ENCODE peak calls at places on chromosomes 16 and 17, in four cellular contexts. Q is K562; R is GM12878; Z is CD8-positive, alpha-beta T cell. T is an unnamed sample.

GRCh38 chr17:11944587-11944986 is 52.7 kb downstream of the ZNF18 start:
- ATAC-seq in Q (no peak), R (no peak), Z (no peak), T (no peak)

GRCh38 chr17:33647976-33648375 is 354.9 kb upstream of the ASIC2 start:
- ATAC-seq in Q (peak), R (peak), Z (no peak), T (no peak)

GRCh38 chr16:2365397-2365796 is 24.9 kb upstream of the ABCA3 start:
- ATAC-seq in Q (no peak), R (no peak), Z (no peak), T (no peak)

GRCh38 chr16:68715471-68715870 is 21.6 kb upstream of the CDH1 start:
- ATAC-seq in Q (no peak), R (no peak), Z (no peak), T (no peak)

GRCh38 chr17:68326681-68327080 is 35.4 kb downstream of the ARSG start:
- ATAC-seq in Q (no peak), R (no peak), Z (no peak), T (no peak)

GRCh38 chr16:19879241-19879792 is 5.3 kb downstream of the GPRC5B start:
- ATAC-seq in Q (no peak), R (no peak), Z (no peak), T (no peak)

GRCh38 chr16:75555213-75555706 is 792 bp downstream of the TMEM231 start:
- ATAC-seq in Q (peak), R (peak), Z (no peak), T (peak)

GRCh38 chr16:50615891-50616290 is 65.2 kb downstream of the SNX20 start:
- ATAC-seq in Q (no peak), R (no peak), Z (no peak), T (no peak)

GRCh38 chr16:69691980-69692911 is 34.1 kb downstream of the NQO1 start:
- ATAC-seq in Q (no peak), R (no peak), Z (no peak), T (no peak)

GRCh38 chr17:57834146-57834741 is 15.6 kb downstream of the MRPS23 start:
- ATAC-seq in Q (no peak), R (no peak), Z (no peak), T (peak)

GRCh38 chr17:39167492-39167891 is 1.5 kb upstream of the ARL5C start:
- ATAC-seq in Q (no peak), R (peak), Z (no peak), T (no peak)

GRCh38 chr17:80791758-80792284 is 199.8 kb upstream of the CHMP6 start:
- ATAC-seq in Q (peak), R (no peak), Z (peak), T (peak)

GRCh38 chr16:85902366-85903155 is 3.6 kb downstream of the IRF8 start:
- ATAC-seq in Q (no peak), R (peak), Z (peak), T (no peak)

GRCh38 chr17:36547776-36548175 is 3.1 kb downstream of the GGNBP2 start:
- ATAC-seq in Q (no peak), R (no peak), Z (no peak), T (no peak)

GRCh38 chr16:85675528-85675927 is 13.2 kb downstream of the GINS2 start:
- ATAC-seq in Q (peak), R (peak), Z (no peak), T (no peak)

GRCh38 chr16:30027588-30028437 is 3.3 kb downstream of the TLCD3B start:
- ATAC-seq in Q (no peak), R (no peak), Z (no peak), T (no peak)

GRCh38 chr16:1920727-1921155 is 2.5 kb upstream of the HS3ST6 start:
- ATAC-seq in Q (peak), R (peak), Z (peak), T (no peak)

GRCh38 chr16:70018254-70018653 is 67.1 kb downstream of the CLEC18A start:
- ATAC-seq in Q (peak), R (peak), Z (peak), T (no peak)

GRCh38 chr16:23225634-23226033 is 43.1 kb downstream of the SCNN1G start:
- ATAC-seq in Q (no peak), R (no peak), Z (no peak), T (no peak)

GRCh38 chr17:67238976-67239375 is 6.0 kb downstream of the HELZ start:
- ATAC-seq in Q (peak), R (no peak), Z (no peak), T (no peak)

GRCh38 chr16:57185446-57185944 is 344 bp downstream of the PSME3IP1 start:
- ATAC-seq in Q (peak), R (peak), Z (peak), T (peak)

GRCh38 chr16:88430185-88430523 is 22.9 kb upstream of the ZFPM1 start:
- ATAC-seq in Q (no peak), R (peak), Z (peak), T (no peak)

GRCh38 chr17:17344507-17345293 is 41.5 kb downstream of the NT5M start:
- ATAC-seq in Q (no peak), R (no peak), Z (no peak), T (no peak)

GRCh38 chr16:78474762-78475161 is 375.3 kb downstream of the WWOX start:
- ATAC-seq in Q (no peak), R (peak), Z (no peak), T (no peak)

GRCh38 chr16:78480588-78480987 is 381.1 kb downstream of the WWOX start:
- ATAC-seq in Q (no peak), R (no peak), Z (no peak), T (no peak)

GRCh38 chr16:78479723-78480122 is 380.3 kb downstream of the WWOX start:
- ATAC-seq in Q (no peak), R (no peak), Z (no peak), T (no peak)

GRCh38 chr16:78483124-78483992 is 383.9 kb downstream of the WWOX start:
- ATAC-seq in Q (no peak), R (no peak), Z (no peak), T (no peak)

GRCh38 chr16:78478267-78478821 is 378.9 kb downstream of the WWOX start:
- ATAC-seq in Q (peak), R (peak), Z (no peak), T (no peak)
- TF ChIP-seq CTCF in Q (no peak), R (peak), Z (no peak), T (no peak)

GRCh38 chr16:71594000-71594646 is 17.2 kb upstream of the TAT start:
- ATAC-seq in Q (no peak), R (no peak), Z (no peak), T (no peak)

GRCh38 chr16:71590584-71590983 is 13.7 kb upstream of the TAT start:
- ATAC-seq in Q (no peak), R (no peak), Z (no peak), T (no peak)

GRCh38 chr16:71591917-71592316 is 15.0 kb upstream of the TAT start:
- ATAC-seq in Q (no peak), R (no peak), Z (no peak), T (no peak)

DNA sequence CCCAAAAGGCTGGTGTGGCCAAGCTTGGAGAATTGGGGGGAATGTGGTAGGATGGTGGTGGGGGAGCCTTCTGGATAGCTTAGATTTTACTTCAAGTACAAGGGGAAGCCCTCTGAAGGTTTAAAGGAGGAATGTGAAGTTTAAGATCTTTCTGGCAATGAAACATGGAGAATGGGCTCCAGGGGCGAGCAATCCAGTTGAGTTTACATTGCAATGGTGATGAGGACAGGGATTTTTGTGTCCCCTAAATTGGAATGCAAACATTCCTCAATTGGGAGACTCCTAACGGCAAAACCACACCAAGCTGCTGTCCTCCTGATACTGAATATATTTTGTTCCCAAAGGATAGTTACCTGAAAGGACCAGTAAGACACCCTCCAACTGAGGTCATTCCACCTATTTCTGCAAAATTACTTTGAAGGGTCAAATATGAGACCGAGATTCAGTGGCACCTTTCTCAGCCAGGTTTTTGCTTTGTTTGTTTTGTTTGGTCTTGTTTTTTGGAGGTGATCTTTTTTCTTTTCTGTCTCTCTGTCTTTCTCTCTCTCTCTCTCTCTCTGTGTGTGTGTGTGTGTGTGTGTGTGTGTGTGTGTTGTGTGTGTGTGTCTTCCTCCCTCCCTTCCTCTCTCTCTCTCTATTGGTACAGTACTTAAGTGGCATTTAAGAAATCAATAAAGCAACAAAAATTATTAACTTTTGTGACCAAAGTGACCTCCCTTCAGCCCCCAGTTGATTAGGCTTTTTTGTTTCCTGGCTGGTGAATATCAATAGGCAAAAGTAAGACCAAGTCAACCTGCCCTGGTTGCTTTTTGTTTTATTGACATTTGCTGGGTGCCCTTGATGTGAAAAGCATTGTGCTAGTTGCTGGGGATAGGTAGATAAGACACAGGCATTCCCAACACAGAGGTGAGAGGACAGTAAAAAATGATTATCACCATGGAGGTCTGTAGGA is 16.4 kb upstream of the TAT start:
- ATAC-seq in Q (no peak), R (no peak), Z (no peak), T (no peak)
- TF ChIP-seq CTCF in Q (no peak), R (no peak), Z (no peak), T (no peak)

DNA sequence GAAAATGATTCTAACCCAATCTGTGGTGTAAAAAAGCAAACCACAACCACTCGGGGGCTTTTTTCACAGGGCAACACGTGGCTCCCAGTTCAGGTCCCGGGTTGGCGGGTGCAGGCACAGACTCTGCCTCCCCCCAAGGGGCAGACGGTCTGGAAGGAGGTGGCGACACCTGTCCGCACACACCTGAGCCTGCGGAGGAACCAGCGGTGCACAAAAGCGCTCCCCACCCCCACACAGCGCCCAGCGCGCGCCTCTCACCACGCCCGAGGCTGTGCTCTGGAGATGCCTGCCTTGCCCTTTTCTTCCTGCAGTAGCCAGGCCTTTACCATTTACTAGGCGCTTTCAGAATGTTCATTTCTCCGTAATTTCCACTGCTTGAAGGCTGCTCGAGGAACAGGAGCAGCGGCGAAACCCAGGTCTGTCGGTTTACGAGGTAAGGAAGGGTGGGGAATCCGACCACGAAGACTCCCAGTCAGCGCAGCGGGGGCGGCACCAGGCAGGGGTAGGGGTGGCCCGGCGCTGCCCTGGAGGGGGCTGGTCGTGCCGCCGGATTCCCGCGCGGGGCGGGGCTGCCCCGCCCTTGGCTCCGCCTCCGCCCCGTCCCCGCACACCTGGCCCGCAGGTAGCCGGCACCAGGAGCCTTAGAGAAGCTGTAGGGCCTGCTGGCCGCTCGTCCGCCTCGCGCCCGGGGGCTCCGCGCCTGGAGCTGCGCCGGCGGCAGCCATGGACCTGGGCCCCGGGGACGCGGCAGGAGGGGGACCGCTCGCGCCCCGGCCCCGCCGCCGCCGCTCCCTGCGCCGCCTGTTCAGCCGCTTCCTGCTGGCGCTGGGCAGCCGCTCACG is at the start of gene USP43:
- ATAC-seq in Q (peak), R (peak), Z (peak), T (no peak)
- TF ChIP-seq CTCF in Q (no peak), R (no peak), Z (no peak), T (no peak)

GRCh38 chr17:34892864-34893263 is 68.4 kb downstream of the CCT6B start:
- ATAC-seq in Q (peak), R (peak), Z (no peak), T (no peak)
- TF ChIP-seq CTCF in Q (peak), R (peak), Z (no peak), T (no peak)

GRCh38 chr17:75595919-75596310 is 8.3 kb downstream of the MYO15B start:
- ATAC-seq in Q (no peak), R (no peak), Z (no peak), T (no peak)

GRCh38 chr17:75594499-75595283 is 7.1 kb downstream of the MYO15B start:
- ATAC-seq in Q (no peak), R (peak), Z (no peak), T (no peak)

GRCh38 chr17:75592364-75593020 is 4.9 kb downstream of the MYO15B start:
- ATAC-seq in Q (no peak), R (no peak), Z (no peak), T (no peak)

GRCh38 chr17:75596320-75597087 is 8.9 kb downstream of the MYO15B start:
- ATAC-seq in Q (no peak), R (no peak), Z (no peak), T (no peak)

GRCh38 chr17:75595284-75595918 is 7.8 kb downstream of the MYO15B start:
- ATAC-seq in Q (peak), R (no peak), Z (no peak), T (no peak)
- TF ChIP-seq CTCF in Q (no peak), R (no peak), Z (no peak), T (no peak)

GRCh38 chr16:21704266-21704665 is 40.5 kb downstream of the OTOA start:
- ATAC-seq in Q (no peak), R (no peak), Z (no peak), T (no peak)

GRCh38 chr16:21710938-21711337 is 47.2 kb downstream of the OTOA start:
- ATAC-seq in Q (no peak), R (no peak), Z (no peak), T (no peak)

GRCh38 chr16:21704733-21705132 is 41.0 kb downstream of the OTOA start:
- ATAC-seq in Q (peak), R (no peak), Z (no peak), T (no peak)

GRCh38 chr16:21703589-21704174 is 39.9 kb downstream of the OTOA start:
- ATAC-seq in Q (no peak), R (peak), Z (no peak), T (no peak)

DNA sequence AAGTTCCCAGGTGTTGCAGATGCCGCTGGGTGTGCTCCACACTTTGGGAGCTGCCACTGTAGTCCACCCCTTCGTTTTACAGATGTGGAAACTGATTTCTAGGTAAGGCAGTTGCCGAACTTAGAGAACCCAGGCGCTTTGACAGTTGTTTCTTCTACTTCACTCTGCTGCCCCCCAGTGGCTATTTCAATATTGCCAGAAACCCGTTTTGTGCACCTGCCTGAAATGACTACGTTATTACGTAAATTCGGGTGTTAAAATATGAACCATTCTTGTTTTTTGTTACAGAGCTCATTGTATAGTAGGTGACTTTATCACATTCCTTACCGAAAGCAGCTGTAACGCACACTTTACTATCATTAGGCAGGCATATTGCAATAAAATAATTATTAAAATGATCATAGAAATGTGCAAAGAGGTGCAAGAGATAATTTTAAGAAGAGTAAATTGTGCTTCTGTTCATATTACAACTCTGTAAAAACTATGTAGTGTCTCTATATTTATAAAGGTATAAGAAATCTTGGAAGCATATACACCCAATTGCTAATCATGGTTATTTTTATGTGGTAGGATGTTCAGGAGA is 44.9 kb downstream of the OTOA start:
- ATAC-seq in Q (peak), R (peak), Z (peak), T (no peak)
- TF ChIP-seq CTCF in Q (peak), R (peak), Z (peak), T (peak)

GRCh38 chr17:65554568-65555223 is 6.8 kb downstream of the AXIN2 start:
- ATAC-seq in Q (no peak), R (no peak), Z (no peak), T (peak)
- TF ChIP-seq CTCF in Q (peak), R (no peak), Z (no peak), T (no peak)

GRCh38 chr16:66549284-66550131 is at the start of gene TK2:
- ATAC-seq in Q (peak), R (peak), Z (peak), T (peak)
- TF ChIP-seq CTCF in Q (peak), R (no peak), Z (no peak), T (peak)

GRCh38 chr17:45200701-45201100 is 21.0 kb upstream of the FMNL1 start:
- ATAC-seq in Q (no peak), R (no peak), Z (no peak), T (peak)
- TF ChIP-seq CTCF in Q (peak), R (no peak), Z (no peak), T (no peak)

T was measured in gastroesophageal sphincter.